ENCODE peak calls at places on chromosomes 5 and 9, in four cellular contexts. One of them, this sample, is unnamed.
A peak's percentile ranks its signal among the peaks of the same experiment; 100 is the strongest.

GRCh38 chr9:19782005-19782404 is 6.8 kb downstream of the SLC24A2 start:
- DNase-seq in Right ventricle myocardium inferior: no peak
- DNase-seq in OCI-M1: peak; percentile 32
- DNase-seq in progenitor cell of endocrine pancreas: no peak
- DNase-seq in this sample: no peak

GRCh38 chr5:112656456-112656855 is 81.2 kb upstream of the APC start:
- DNase-seq in Right ventricle myocardium inferior: no peak
- DNase-seq in OCI-M1: no peak
- DNase-seq in progenitor cell of endocrine pancreas: no peak
- DNase-seq in this sample: no peak

GRCh38 chr5:60323596-60323995 is 376.4 kb downstream of the DEPDC1B start:
- DNase-seq in Right ventricle myocardium inferior: no peak
- DNase-seq in OCI-M1: no peak
- DNase-seq in progenitor cell of endocrine pancreas: no peak
- DNase-seq in this sample: no peak

GRCh38 chr5:73274121-73274520 is 101.1 kb downstream of the TMEM174 start:
- DNase-seq in Right ventricle myocardium inferior: no peak
- DNase-seq in OCI-M1: no peak
- DNase-seq in progenitor cell of endocrine pancreas: no peak
- DNase-seq in this sample: no peak

GRCh38 chr9:109683521-109683920 is 96.5 kb upstream of the PALM2AKAP2 start:
- DNase-seq in Right ventricle myocardium inferior: no peak
- DNase-seq in OCI-M1: no peak
- DNase-seq in progenitor cell of endocrine pancreas: no peak
- DNase-seq in this sample: no peak

GRCh38 chr5:95621839-95622629 is 2.1 kb downstream of the GPR150 start:
- DNase-seq in Right ventricle myocardium inferior: no peak
- DNase-seq in OCI-M1: no peak
- DNase-seq in progenitor cell of endocrine pancreas: no peak
- DNase-seq in this sample: no peak

GRCh38 chr9:124820606-124821246 is 32.5 kb upstream of the WDR38 start:
- DNase-seq in Right ventricle myocardium inferior: no peak
- DNase-seq in OCI-M1: no peak
- DNase-seq in progenitor cell of endocrine pancreas: no peak
- DNase-seq in this sample: no peak

GRCh38 chr5:142433526-142434321 is 108.9 kb upstream of the SPRY4 start:
- DNase-seq in Right ventricle myocardium inferior: no peak
- DNase-seq in OCI-M1: no peak
- DNase-seq in progenitor cell of endocrine pancreas: no peak
- DNase-seq in this sample: peak; percentile 13

GRCh38 chr9:120941046-120941770 is 14.6 kb upstream of the TRAF1 start:
- DNase-seq in Right ventricle myocardium inferior: no peak
- DNase-seq in OCI-M1: no peak
- DNase-seq in progenitor cell of endocrine pancreas: no peak
- DNase-seq in this sample: no peak

GRCh38 chr9:38358390-38359296 is 33.9 kb upstream of the ALDH1B1 start:
- DNase-seq in Right ventricle myocardium inferior: peak; percentile 11
- DNase-seq in OCI-M1: no peak
- DNase-seq in progenitor cell of endocrine pancreas: no peak
- DNase-seq in this sample: no peak

GRCh38 chr9:98856982-98857381 is 49.5 kb downstream of the GALNT12 start:
- DNase-seq in Right ventricle myocardium inferior: no peak
- DNase-seq in OCI-M1: peak; percentile 32
- DNase-seq in progenitor cell of endocrine pancreas: no peak
- DNase-seq in this sample: no peak

GRCh38 chr9:135552698-135553161 is 6.8 kb downstream of the OBP2A start:
- DNase-seq in Right ventricle myocardium inferior: no peak
- DNase-seq in OCI-M1: no peak
- DNase-seq in progenitor cell of endocrine pancreas: no peak
- DNase-seq in this sample: no peak

GRCh38 chr5:62475072-62475471 is 62.5 kb downstream of the IPO11 start:
- DNase-seq in Right ventricle myocardium inferior: no peak
- DNase-seq in OCI-M1: no peak
- DNase-seq in progenitor cell of endocrine pancreas: no peak
- DNase-seq in this sample: no peak

GRCh38 chr5:7849531-7850240 is 1.2 kb downstream of the CFAP90 start:
- DNase-seq in Right ventricle myocardium inferior: no peak
- DNase-seq in OCI-M1: no peak
- DNase-seq in progenitor cell of endocrine pancreas: no peak
- DNase-seq in this sample: no peak

GRCh38 chr9:126388964-126389363 is 62.3 kb downstream of the MVB12B start:
- DNase-seq in Right ventricle myocardium inferior: no peak
- DNase-seq in OCI-M1: no peak
- DNase-seq in progenitor cell of endocrine pancreas: no peak
- DNase-seq in this sample: no peak